ENCODE peak calls at places on chromosomes 16 and 17, in ten cellular contexts. S, F, T, G, M, J, K, X, P and V are unnamed samples.

GRCh38 chr16:70738083-70738977 is 52.5 kb upstream of the MTSS2 start:
- DNase-seq in S (no peak), F (peak), T (peak), G (peak), M (peak), J (peak), K (peak), X (no peak), P (no peak), V (peak)

GRCh38 chr17:83203472-83204221 is 124.2 kb downstream of the METRNL start:
- DNase-seq in S (no peak), F (no peak), T (peak), G (peak), M (no peak), J (no peak), K (no peak), X (peak), P (no peak), V (no peak)

GRCh38 chr17:2011421-2012371 is 13.4 kb downstream of the RTN4RL1 start:
- DNase-seq in S (no peak), F (no peak), T (peak), G (peak), M (no peak), J (peak), K (no peak), X (no peak), P (no peak), V (no peak)

GRCh38 chr17:75933836-75934235 is 7.0 kb downstream of the FBF1 start:
- DNase-seq in S (no peak), F (no peak), T (peak), G (no peak), M (no peak), J (no peak), K (no peak), X (no peak), P (no peak), V (no peak)

GRCh38 chr16:12258806-12259205 is 282.3 kb downstream of the SNX29 start:
- DNase-seq in S (no peak), F (no peak), T (no peak), G (no peak), M (no peak), J (no peak), K (no peak), X (no peak), P (peak), V (peak)

GRCh38 chr17:40532520-40533253 is 31.3 kb upstream of the TNS4 start:
- DNase-seq in S (no peak), F (no peak), T (peak), G (peak), M (no peak), J (peak), K (no peak), X (no peak), P (no peak), V (no peak)

GRCh38 chr16:88911148-88911945 is 44.9 kb upstream of the PABPN1L start:
- DNase-seq in S (no peak), F (peak), T (no peak), G (no peak), M (no peak), J (no peak), K (no peak), X (no peak), P (no peak), V (no peak)

GRCh38 chr16:56288019-56288418 is 96.7 kb downstream of the GNAO1 start:
- DNase-seq in S (no peak), F (no peak), T (no peak), G (no peak), M (no peak), J (no peak), K (no peak), X (no peak), P (no peak), V (no peak)

GRCh38 chr16:27452569-27453475 is 50.8 kb downstream of the IL21R start:
- DNase-seq in S (no peak), F (peak), T (peak), G (no peak), M (no peak), J (peak), K (no peak), X (no peak), P (no peak), V (no peak)

GRCh38 chr16:69861276-69862030 is 89.7 kb upstream of the CLEC18A start:
- DNase-seq in S (no peak), F (no peak), T (peak), G (peak), M (no peak), J (peak), K (no peak), X (no peak), P (peak), V (peak)

GRCh38 chr16:56987692-56988091 is 1.7 kb upstream of the NLRC5 start:
- DNase-seq in S (no peak), F (no peak), T (no peak), G (no peak), M (no peak), J (no peak), K (no peak), X (no peak), P (no peak), V (no peak)

GRCh38 chr17:82090549-82091263 is 7.3 kb downstream of the FASN start:
- DNase-seq in S (no peak), F (peak), T (no peak), G (no peak), M (no peak), J (no peak), K (no peak), X (no peak), P (no peak), V (no peak)

GRCh38 chr17:19281161-19281560 is 44.0 kb downstream of the EPN2 start:
- DNase-seq in S (no peak), F (no peak), T (peak), G (no peak), M (no peak), J (no peak), K (no peak), X (no peak), P (no peak), V (no peak)

GRCh38 chr16:74748042-74748709 is 26.4 kb downstream of the FA2H start:
- DNase-seq in S (no peak), F (no peak), T (no peak), G (no peak), M (no peak), J (no peak), K (no peak), X (no peak), P (peak), V (peak)

GRCh38 chr17:81392909-81393654 is 2.2 kb upstream of the BAHCC1 start:
- DNase-seq in S (no peak), F (no peak), T (no peak), G (no peak), M (no peak), J (no peak), K (no peak), X (no peak), P (no peak), V (no peak)

GRCh38 chr16:71542377-71542776 is 16.2 kb downstream of the CHST4 start:
- DNase-seq in S (peak), F (peak), T (peak), G (peak), M (peak), J (peak), K (peak), X (no peak), P (no peak), V (peak)

GRCh38 chr16:78505544-78506371 is 406.3 kb downstream of the WWOX start:
- DNase-seq in S (no peak), F (no peak), T (peak), G (peak), M (no peak), J (no peak), K (no peak), X (no peak), P (peak), V (peak)

GRCh38 chr17:77737442-77738265 is 220.8 kb upstream of the TNRC6C start:
- DNase-seq in S (no peak), F (no peak), T (no peak), G (no peak), M (no peak), J (no peak), K (no peak), X (no peak), P (no peak), V (no peak)

GRCh38 chr17:700504-701094 is 14.0 kb downstream of the VPS53 start:
- DNase-seq in S (no peak), F (peak), T (peak), G (no peak), M (peak), J (peak), K (no peak), X (no peak), P (peak), V (peak)

GRCh38 chr17:43132117-43132516 is 7.0 kb upstream of the BRCA1 start:
- DNase-seq in S (no peak), F (no peak), T (no peak), G (no peak), M (no peak), J (no peak), K (no peak), X (no peak), P (no peak), V (no peak)

GRCh38 chr16:89027281-89027680 is 50.3 kb upstream of the CBFA2T3 start:
- DNase-seq in S (no peak), F (no peak), T (no peak), G (no peak), M (no peak), J (no peak), K (no peak), X (no peak), P (no peak), V (no peak)

GRCh38 chr16:88194397-88195020 is 188.2 kb upstream of the ZNF469 start:
- DNase-seq in S (no peak), F (no peak), T (peak), G (no peak), M (no peak), J (no peak), K (no peak), X (no peak), P (peak), V (peak)

GRCh38 chr17:81440511-81441244 is 45.4 kb downstream of the BAHCC1 start:
- DNase-seq in S (no peak), F (peak), T (no peak), G (no peak), M (no peak), J (no peak), K (no peak), X (no peak), P (no peak), V (no peak)

GRCh38 chr17:17940451-17940911 is 31.7 kb downstream of the TOM1L2 start:
- DNase-seq in S (no peak), F (no peak), T (peak), G (no peak), M (no peak), J (peak), K (no peak), X (no peak), P (no peak), V (no peak)

GRCh38 chr16:23508589-23509440 is 1.5 kb downstream of the GGA2 start:
- DNase-seq in S (no peak), F (peak), T (peak), G (no peak), M (no peak), J (no peak), K (no peak), X (no peak), P (no peak), V (no peak)

GRCh38 chr16:57106767-57107166 is 14.4 kb downstream of the CPNE2 start:
- DNase-seq in S (no peak), F (no peak), T (peak), G (peak), M (no peak), J (peak), K (no peak), X (no peak), P (no peak), V (no peak)

GRCh38 chr16:83744521-83744981 is 63.2 kb upstream of the HSBP1 start:
- DNase-seq in S (no peak), F (no peak), T (no peak), G (peak), M (no peak), J (peak), K (no peak), X (no peak), P (peak), V (peak)